ENCODE peak calls at places on chromosomes 13 and 19, in ten cellular contexts. Z is left ventricle myocardium inferior; W is thoracic aorta; V is activated T-cell treated with anti-CD3 and anti-CD28 coated beads for 1 hour; K is neural crest cell; G is stimulated activated CD8-positive, alpha-beta memory T cell treated with anti-CD3 and anti-CD28 coated beads, Interleukin-15, amount 100 ng/mL, for 48 hours; A is EL; H is iris pigment epithelial cell; P is stimulated activated CD4-positive, alpha-beta T cell treated with anti-CD3 and anti-CD28 coated beads, Interleukin-2, amount 100 ng/mL, for 48 hours; L is amygdala. M is an unnamed sample.

GRCh38 chr19:38386300-38386967 is 1.4 kb downstream of the GGN start:
- DNase-seq in Z (no peak), W (no peak), V (no peak), K (no peak), G (no peak), A (no peak), H (no peak), P (no peak), L (no peak), M (no peak)

GRCh38 chr19:39341122-39341719 is 1.0 kb upstream of the SAMD4B start:
- DNase-seq in Z (peak; percentile 27), W (no peak), V (peak; percentile 7), K (peak; percentile 36), G (no peak), A (peak; percentile 42), H (peak; percentile 29), P (peak; percentile 30), L (no peak), M (no peak)

GRCh38 chr13:50509771-50510441 is 333.6 kb downstream of the DLEU7 start:
- DNase-seq in Z (no peak), W (no peak), V (no peak), K (no peak), G (no peak), A (peak; percentile 66), H (no peak), P (no peak), L (no peak), M (no peak)

GRCh38 chr19:37999309-38000213 is 92.6 kb downstream of the SIPA1L3 start:
- DNase-seq in Z (peak; percentile 66), W (no peak), V (no peak), K (no peak), G (no peak), A (peak; percentile 99), H (peak; percentile 99), P (no peak), L (no peak), M (no peak)

GRCh38 chr19:3851254-3852176 is 17.3 kb downstream of the ZFR2 start:
- DNase-seq in Z (no peak), W (no peak), V (no peak), K (no peak), G (no peak), A (peak; percentile 23), H (peak; percentile 21), P (no peak), L (no peak), M (no peak)

GRCh38 chr19:48297975-48298374 is 27.4 kb upstream of the EMP3 start:
- DNase-seq in Z (no peak), W (no peak), V (no peak), K (no peak), G (no peak), A (no peak), H (no peak), P (no peak), L (no peak), M (no peak)

GRCh38 chr19:14111486-14111885 is 6.1 kb downstream of the PRKACA start:
- DNase-seq in Z (no peak), W (no peak), V (no peak), K (no peak), G (no peak), A (no peak), H (no peak), P (no peak), L (no peak), M (no peak)

GRCh38 chr19:495440-496332 is 600 bp upstream of the MADCAM1 start:
- DNase-seq in Z (no peak), W (no peak), V (no peak), K (peak; percentile 67), G (peak; percentile 50), A (peak; percentile 36), H (no peak), P (peak; percentile 62), L (no peak), M (no peak)

GRCh38 chr13:32117696-32118095 is 86.1 kb downstream of the FRY start:
- DNase-seq in Z (peak; percentile 58), W (peak; percentile 9), V (no peak), K (no peak), G (no peak), A (no peak), H (peak; percentile 16), P (no peak), L (no peak), M (no peak)

GRCh38 chr19:38290631-38291147 is 13.4 kb upstream of the C19orf33 start:
- DNase-seq in Z (no peak), W (no peak), V (no peak), K (no peak), G (no peak), A (peak; percentile 96), H (peak; percentile 89), P (no peak), L (no peak), M (no peak)

GRCh38 chr19:55549500-55550320 is 4.4 kb upstream of the SBK3 start:
- DNase-seq in Z (no peak), W (no peak), V (no peak), K (peak; percentile 16), G (no peak), A (peak; percentile 88), H (peak; percentile 85), P (no peak), L (no peak), M (no peak)

GRCh38 chr19:49534632-49535385 is 7.0 kb downstream of the RCN3 start:
- DNase-seq in Z (no peak), W (no peak), V (no peak), K (no peak), G (no peak), A (no peak), H (no peak), P (no peak), L (no peak), M (no peak)

GRCh38 chr19:55483681-55484361 is 1.2 kb upstream of the NAT14 start:
- DNase-seq in Z (no peak), W (no peak), V (no peak), K (no peak), G (no peak), A (no peak), H (no peak), P (no peak), L (no peak), M (no peak)

GRCh38 chr13:88627071-88627470 is 955.9 kb downstream of the SLITRK5 start:
- DNase-seq in Z (no peak), W (no peak), V (no peak), K (no peak), G (no peak), A (no peak), H (no peak), P (no peak), L (no peak), M (no peak)

GRCh38 chr13:62583466-62583865 is 1167.8 kb upstream of the PCDH20 start:
- DNase-seq in Z (no peak), W (no peak), V (no peak), K (no peak), G (no peak), A (no peak), H (no peak), P (no peak), L (no peak), M (no peak)

GRCh38 chr13:102571075-102571474 is 25.7 kb upstream of the TPP2 start:
- DNase-seq in Z (no peak), W (no peak), V (no peak), K (no peak), G (no peak), A (no peak), H (no peak), P (no peak), L (no peak), M (no peak)

GRCh38 chr13:22690756-22691155 is 490.0 kb upstream of the SGCG start:
- DNase-seq in Z (no peak), W (no peak), V (no peak), K (no peak), G (no peak), A (no peak), H (no peak), P (no peak), L (no peak), M (no peak)

GRCh38 chr19:33303791-33304759 is 1.7 kb upstream of the CEBPA start:
- DNase-seq in Z (no peak), W (no peak), V (no peak), K (no peak), G (no peak), A (no peak), H (no peak), P (no peak), L (no peak), M (no peak)